ENCODE peak calls at places on chromosomes 7 and 10, in six cellular contexts. One of them, this sample, is unnamed.

GRCh38 chr7:27423290-27423689 is 180.7 kb downstream of the EVX1 start:
- DNase-seq in SJSA1: no peak
- DNase-seq in Caco-2: no peak
- DNase-seq in neuronal stem cell: no peak
- DNase-seq in Panc1: no peak
- DNase-seq in NCI-H2029: no peak
- DNase-seq in this sample: no peak

GRCh38 chr10:62610649-62611229 is 193.8 kb upstream of the ADO start:
- DNase-seq in Panc1: no peak
- DNase-seq in neuronal stem cell: peak; percentile 64
- DNase-seq in NCI-H2029: no peak
- DNase-seq in SJSA1: no peak
- DNase-seq in Caco-2: peak; percentile 79
- DNase-seq in this sample: peak; percentile 78

GRCh38 chr10:118980135-118980865 is 49.2 kb upstream of the NANOS1 start:
- DNase-seq in SJSA1: no peak
- DNase-seq in Panc1: no peak
- DNase-seq in NCI-H2029: no peak
- DNase-seq in Caco-2: peak; percentile 22
- DNase-seq in neuronal stem cell: no peak
- DNase-seq in this sample: no peak

GRCh38 chr7:48875300-48875916 is 48.9 kb upstream of the CDC14C start:
- DNase-seq in Panc1: peak; percentile 18
- DNase-seq in SJSA1: no peak
- DNase-seq in NCI-H2029: peak; percentile 76
- DNase-seq in Caco-2: peak; percentile 66
- DNase-seq in neuronal stem cell: peak; percentile 39
- DNase-seq in this sample: no peak

GRCh38 chr7:127908430-127909258 is 122.6 kb downstream of the LRRC4 start:
- DNase-seq in Caco-2: no peak
- DNase-seq in NCI-H2029: no peak
- DNase-seq in neuronal stem cell: no peak
- DNase-seq in SJSA1: no peak
- DNase-seq in Panc1: no peak
- DNase-seq in this sample: no peak

GRCh38 chr7:24718977-24719491 is 38.2 kb downstream of the GSDME start:
- DNase-seq in NCI-H2029: no peak
- DNase-seq in Caco-2: no peak
- DNase-seq in SJSA1: no peak
- DNase-seq in neuronal stem cell: no peak
- DNase-seq in Panc1: no peak
- DNase-seq in this sample: peak; percentile 75

GRCh38 chr10:125060038-125060437 is 100.3 kb downstream of the CTBP2 start:
- DNase-seq in SJSA1: peak; percentile 38
- DNase-seq in neuronal stem cell: no peak
- DNase-seq in Panc1: no peak
- DNase-seq in Caco-2: no peak
- DNase-seq in NCI-H2029: no peak
- DNase-seq in this sample: no peak

GRCh38 chr7:111357691-111358090 is 204.6 kb downstream of the IMMP2L start:
- DNase-seq in neuronal stem cell: no peak
- DNase-seq in SJSA1: peak; percentile 8
- DNase-seq in NCI-H2029: no peak
- DNase-seq in Caco-2: no peak
- DNase-seq in Panc1: no peak
- DNase-seq in this sample: no peak

GRCh38 chr7:109745677-109746410 is 1176.2 kb downstream of the DNAJB9 start:
- DNase-seq in SJSA1: no peak
- DNase-seq in NCI-H2029: no peak
- DNase-seq in Caco-2: no peak
- DNase-seq in Panc1: no peak
- DNase-seq in neuronal stem cell: no peak
- DNase-seq in this sample: no peak

GRCh38 chr7:104857458-104858425 is 156.3 kb upstream of the KMT2E start:
- DNase-seq in neuronal stem cell: no peak
- DNase-seq in Caco-2: no peak
- DNase-seq in SJSA1: no peak
- DNase-seq in NCI-H2029: no peak
- DNase-seq in Panc1: no peak
- DNase-seq in this sample: no peak

GRCh38 chr7:120833551-120833950 is 24.4 kb downstream of the TSPAN12 start:
- DNase-seq in NCI-H2029: peak; percentile 82
- DNase-seq in neuronal stem cell: no peak
- DNase-seq in SJSA1: no peak
- DNase-seq in Caco-2: no peak
- DNase-seq in Panc1: no peak
- DNase-seq in this sample: peak; percentile 18

GRCh38 chr7:149669121-149669818 is 104.1 kb downstream of the ZNF467 start:
- DNase-seq in SJSA1: no peak
- DNase-seq in NCI-H2029: no peak
- DNase-seq in Panc1: peak; percentile 27
- DNase-seq in neuronal stem cell: no peak
- DNase-seq in Caco-2: no peak
- DNase-seq in this sample: no peak

GRCh38 chr7:44283381-44284211 is 41.8 kb downstream of the CAMK2B start:
- DNase-seq in neuronal stem cell: no peak
- DNase-seq in NCI-H2029: no peak
- DNase-seq in Panc1: no peak
- DNase-seq in Caco-2: peak; percentile 25
- DNase-seq in SJSA1: no peak
- DNase-seq in this sample: no peak